ENCODE peak calls at places on chromosomes 6 and 20, in ten cellular contexts. M is activated CD4-positive, alpha-beta T cell treated with anti-CD3 and anti-CD28 coated beads for 48 hours; S is GM10248; O is IMR-90; A is NB4; Q is B cell; D is BJ; Y is NCI-H446; E is astrocyte of the spinal cord; X is SK-N-SH. K is an unnamed sample.

GRCh38 chr6:109927052-109927451 is 51.1 kb upstream of the GPR6 start:
- DNase-seq in O (no peak), E (no peak), M (no peak), Y (no peak), D (no peak), Q (no peak), S (no peak), A (no peak), X (no peak), K (no peak)

GRCh38 chr20:59657459-59658046 is 53.2 kb downstream of the PHACTR3 start:
- DNase-seq in S (no peak), X (no peak), D (no peak), Q (no peak), M (no peak), Y (no peak), E (peak), A (no peak), O (no peak), K (no peak)

GRCh38 chr6:17032595-17033591 is 69.0 kb upstream of the STMND1 start:
- DNase-seq in M (no peak), D (peak), A (no peak), Y (peak), X (no peak), E (peak), Q (no peak), O (peak), S (no peak), K (peak)

GRCh38 chr6:127561660-127562059 is 15.3 kb upstream of the C6orf58 start:
- DNase-seq in X (no peak), Y (peak), A (no peak), D (no peak), M (no peak), Q (no peak), O (peak), S (no peak), E (no peak), K (no peak)

GRCh38 chr20:64107736-64108457 is 532 bp upstream of the NPBWR2 start:
- DNase-seq in E (no peak), S (peak), A (peak), D (no peak), Q (peak), M (no peak), X (no peak), O (no peak), Y (no peak), K (no peak)

GRCh38 chr20:48831702-48832422 is 4.1 kb upstream of the PREX1 start:
- DNase-seq in D (no peak), S (no peak), O (peak), M (no peak), X (no peak), A (no peak), Y (peak), Q (no peak), E (no peak), K (peak)

GRCh38 chr20:1467355-1468116 is 887 bp upstream of the NSFL1C start:
- DNase-seq in Q (peak), Y (no peak), E (no peak), X (peak), D (no peak), S (no peak), A (peak), O (no peak), M (peak), K (no peak)

GRCh38 chr6:189676-190075 is 102.6 kb upstream of the DUSP22 start:
- DNase-seq in A (no peak), E (no peak), S (no peak), M (no peak), Q (no peak), Y (no peak), O (no peak), X (no peak), D (no peak), K (no peak)

GRCh38 chr6:16972535-16972934 is 129.3 kb upstream of the STMND1 start:
- DNase-seq in O (no peak), Q (no peak), M (peak), Y (no peak), X (no peak), D (no peak), E (no peak), A (no peak), S (no peak), K (no peak)

GRCh38 chr6:146931214-146931613 is 273.0 kb upstream of the STXBP5 start:
- DNase-seq in X (no peak), A (no peak), Q (no peak), Y (no peak), S (no peak), O (no peak), E (no peak), M (no peak), D (no peak), K (no peak)

GRCh38 chr6:24666097-24666615 is 543 bp downstream of the TDP2 start:
- DNase-seq in O (peak), E (peak), A (peak), M (peak), Y (no peak), S (peak), D (no peak), Q (no peak), X (peak), K (no peak)

GRCh38 chr6:124962617-124963415 is 579 bp downstream of the RNF217 start:
- DNase-seq in Q (no peak), M (peak), X (peak), Y (peak), S (peak), E (peak), D (no peak), O (peak), A (no peak), K (no peak)

GRCh38 chr6:26576929-26577719 is 19.6 kb upstream of the ABT1 start:
- DNase-seq in Y (peak), M (peak), E (peak), O (peak), X (no peak), S (no peak), Q (peak), D (no peak), A (peak), K (peak)

GRCh38 chr6:7204726-7205125 is 97.0 kb downstream of the RREB1 start:
- DNase-seq in M (no peak), O (peak), Y (no peak), A (no peak), D (peak), S (no peak), Q (no peak), X (no peak), E (no peak), K (no peak)

GRCh38 chr6:2857580-2858337 is 16.1 kb upstream of the SERPINB1 start:
- DNase-seq in M (peak), X (peak), Y (peak), D (no peak), O (peak), A (peak), S (peak), E (peak), Q (peak), K (peak)

GRCh38 chr6:86937219-86938079 is at the start of gene HTR1E:
- DNase-seq in D (no peak), A (peak), E (peak), M (peak), X (peak), Y (peak), Q (peak), O (peak), S (peak), K (no peak)

GRCh38 chr6:25899123-25899522 is 25.1 kb upstream of the SLC17A3 start:
- DNase-seq in M (no peak), Y (no peak), S (no peak), A (no peak), X (no peak), O (no peak), D (no peak), Q (no peak), E (no peak), K (no peak)